ENCODE peak calls at places on chromosomes 6 and 20, in eight cellular contexts. One of them, this sample, is unnamed.

GRCh38 chr6:142187209-142187608 is 40.1 kb downstream of the VTA1 start:
- DNase-seq in A549: peak; percentile 24
- DNase-seq in H1: no peak
- DNase-seq in lower lobe of right lung: no peak
- DNase-seq in ovary: no peak
- DNase-seq in effector memory CD4-positive, alpha-beta T cell: no peak
- DNase-seq in right cardiac atrium: peak; percentile 63
- DNase-seq in mammary epithelial cell: no peak
- DNase-seq in this sample: peak; percentile 56

GRCh38 chr6:148973809-148974208 is 227.0 kb downstream of the UST start:
- DNase-seq in A549: peak; percentile 32
- DNase-seq in H1: no peak
- DNase-seq in lower lobe of right lung: no peak
- DNase-seq in ovary: no peak
- DNase-seq in effector memory CD4-positive, alpha-beta T cell: no peak
- DNase-seq in right cardiac atrium: no peak
- DNase-seq in mammary epithelial cell: no peak
- DNase-seq in this sample: no peak

GRCh38 chr20:38216201-38216600 is 44.3 kb downstream of the KIAA1755 start:
- DNase-seq in A549: no peak
- DNase-seq in H1: no peak
- DNase-seq in lower lobe of right lung: no peak
- DNase-seq in ovary: no peak
- DNase-seq in effector memory CD4-positive, alpha-beta T cell: no peak
- DNase-seq in right cardiac atrium: no peak
- DNase-seq in mammary epithelial cell: no peak
- DNase-seq in this sample: no peak

GRCh38 chr6:158818008-158818579 is 1.1 kb downstream of the EZR start:
- DNase-seq in A549: peak; percentile 76
- DNase-seq in H1: no peak
- DNase-seq in lower lobe of right lung: peak; percentile 91
- DNase-seq in ovary: peak; percentile 81
- DNase-seq in effector memory CD4-positive, alpha-beta T cell: peak; percentile 76
- DNase-seq in right cardiac atrium: peak; percentile 86
- DNase-seq in mammary epithelial cell: peak; percentile 82
- DNase-seq in this sample: peak; percentile 60

GRCh38 chr20:36950432-36951197 is 893 bp downstream of the SAMHD1 start:
- DNase-seq in A549: peak; percentile 16
- DNase-seq in H1: no peak
- DNase-seq in lower lobe of right lung: peak; percentile 61
- DNase-seq in ovary: no peak
- DNase-seq in effector memory CD4-positive, alpha-beta T cell: peak; percentile 42
- DNase-seq in right cardiac atrium: peak; percentile 30
- DNase-seq in mammary epithelial cell: peak; percentile 30
- DNase-seq in this sample: no peak

GRCh38 chr20:39800548-39800947 is 838.4 kb downstream of the DHX35 start:
- DNase-seq in A549: peak; percentile 26
- DNase-seq in H1: no peak
- DNase-seq in lower lobe of right lung: no peak
- DNase-seq in ovary: no peak
- DNase-seq in effector memory CD4-positive, alpha-beta T cell: no peak
- DNase-seq in right cardiac atrium: peak; percentile 53
- DNase-seq in mammary epithelial cell: peak; percentile 80
- DNase-seq in this sample: peak; percentile 93

GRCh38 chr20:48619126-48620101 is 208.4 kb downstream of the PREX1 start:
- DNase-seq in A549: no peak
- DNase-seq in H1: no peak
- DNase-seq in lower lobe of right lung: peak; percentile 46
- DNase-seq in ovary: no peak
- DNase-seq in effector memory CD4-positive, alpha-beta T cell: no peak
- DNase-seq in right cardiac atrium: peak; percentile 35
- DNase-seq in mammary epithelial cell: peak; percentile 2
- DNase-seq in this sample: no peak

GRCh38 chr6:14108571-14109410 is 8.8 kb upstream of the CD83 start:
- DNase-seq in A549: no peak
- DNase-seq in H1: no peak
- DNase-seq in lower lobe of right lung: peak; percentile 87
- DNase-seq in ovary: no peak
- DNase-seq in effector memory CD4-positive, alpha-beta T cell: no peak
- DNase-seq in right cardiac atrium: no peak
- DNase-seq in mammary epithelial cell: peak; percentile 32
- DNase-seq in this sample: no peak

GRCh38 chr6:103215835-103216234 is 1643.9 kb downstream of the HACE1 start:
- DNase-seq in A549: no peak
- DNase-seq in H1: no peak
- DNase-seq in lower lobe of right lung: no peak
- DNase-seq in ovary: no peak
- DNase-seq in effector memory CD4-positive, alpha-beta T cell: no peak
- DNase-seq in right cardiac atrium: no peak
- DNase-seq in mammary epithelial cell: no peak
- DNase-seq in this sample: no peak

GRCh38 chr6:24397631-24398030 is 5.1 kb upstream of the MRS2 start:
- DNase-seq in A549: no peak
- DNase-seq in H1: no peak
- DNase-seq in lower lobe of right lung: no peak
- DNase-seq in ovary: no peak
- DNase-seq in effector memory CD4-positive, alpha-beta T cell: no peak
- DNase-seq in right cardiac atrium: no peak
- DNase-seq in mammary epithelial cell: no peak
- DNase-seq in this sample: no peak

GRCh38 chr6:109224107-109224875 is 129.0 kb downstream of the CEP57L1 start:
- DNase-seq in A549: no peak
- DNase-seq in H1: no peak
- DNase-seq in lower lobe of right lung: no peak
- DNase-seq in ovary: no peak
- DNase-seq in effector memory CD4-positive, alpha-beta T cell: no peak
- DNase-seq in right cardiac atrium: no peak
- DNase-seq in mammary epithelial cell: no peak
- DNase-seq in this sample: no peak

GRCh38 chr20:32359633-32360332 is 1.7 kb downstream of the ASXL1 start:
- DNase-seq in A549: no peak
- DNase-seq in H1: no peak
- DNase-seq in lower lobe of right lung: no peak
- DNase-seq in ovary: no peak
- DNase-seq in effector memory CD4-positive, alpha-beta T cell: no peak
- DNase-seq in right cardiac atrium: no peak
- DNase-seq in mammary epithelial cell: peak; percentile 42
- DNase-seq in this sample: peak; percentile 32

GRCh38 chr6:138680085-138680484 is 93.5 kb upstream of the CCDC28A start:
- DNase-seq in A549: no peak
- DNase-seq in H1: no peak
- DNase-seq in lower lobe of right lung: no peak
- DNase-seq in ovary: no peak
- DNase-seq in effector memory CD4-positive, alpha-beta T cell: no peak
- DNase-seq in right cardiac atrium: no peak
- DNase-seq in mammary epithelial cell: no peak
- DNase-seq in this sample: no peak

GRCh38 chr6:145271086-145271485 is 464.2 kb downstream of the EPM2A start:
- DNase-seq in A549: no peak
- DNase-seq in H1: no peak
- DNase-seq in lower lobe of right lung: no peak
- DNase-seq in ovary: no peak
- DNase-seq in effector memory CD4-positive, alpha-beta T cell: no peak
- DNase-seq in right cardiac atrium: no peak
- DNase-seq in mammary epithelial cell: no peak
- DNase-seq in this sample: no peak

GRCh38 chr20:33918662-33919061 is 75.0 kb upstream of the RALY start:
- DNase-seq in A549: no peak
- DNase-seq in H1: no peak
- DNase-seq in lower lobe of right lung: no peak
- DNase-seq in ovary: no peak
- DNase-seq in effector memory CD4-positive, alpha-beta T cell: no peak
- DNase-seq in right cardiac atrium: no peak
- DNase-seq in mammary epithelial cell: no peak
- DNase-seq in this sample: no peak

GRCh38 chr20:41290804-41291389 is 26.6 kb downstream of the ZHX3 start:
- DNase-seq in A549: no peak
- DNase-seq in H1: no peak
- DNase-seq in lower lobe of right lung: no peak
- DNase-seq in ovary: no peak
- DNase-seq in effector memory CD4-positive, alpha-beta T cell: no peak
- DNase-seq in right cardiac atrium: no peak
- DNase-seq in mammary epithelial cell: no peak
- DNase-seq in this sample: no peak
- H3K4me1 ChIP-seq in A549: no peaks in the 10 kb centered on the region
- H3K4me1 ChIP-seq in H1: no peaks in the 10 kb centered on the region
- H3K4me1 ChIP-seq in lower lobe of right lung: peaks cover 12% of the 10 kb centered on the region
- H3K4me1 ChIP-seq in ovary: peaks cover 3% of the 10 kb centered on the region
- H3K4me1 ChIP-seq in effector memory CD4-positive, alpha-beta T cell: no peaks in the 10 kb centered on the region
- H3K4me1 ChIP-seq in right cardiac atrium: peaks cover 2% of the 10 kb centered on the region
- H3K4me1 ChIP-seq in mammary epithelial cell: peaks cover 4% of the 10 kb centered on the region
- H3K4me1 ChIP-seq in this sample: no peaks in the 10 kb centered on the region

GRCh38 chr20:29408034-29408695 is 1849.3 kb upstream of the DEFB115 start:
- DNase-seq in A549: no peak
- DNase-seq in H1: no peak
- DNase-seq in lower lobe of right lung: no peak
- DNase-seq in ovary: no peak
- DNase-seq in effector memory CD4-positive, alpha-beta T cell: no peak
- DNase-seq in right cardiac atrium: no peak
- DNase-seq in mammary epithelial cell: no peak
- DNase-seq in this sample: no peak

GRCh38 chr20:29409833-29410804 is 1847.3 kb upstream of the DEFB115 start:
- DNase-seq in A549: no peak
- DNase-seq in H1: no peak
- DNase-seq in lower lobe of right lung: no peak
- DNase-seq in ovary: no peak
- DNase-seq in effector memory CD4-positive, alpha-beta T cell: no peak
- DNase-seq in right cardiac atrium: no peak
- DNase-seq in mammary epithelial cell: no peak
- DNase-seq in this sample: no peak

GRCh38 chr20:29410805-29411457 is 1846.5 kb upstream of the DEFB115 start:
- DNase-seq in A549: no peak
- DNase-seq in H1: no peak
- DNase-seq in lower lobe of right lung: no peak
- DNase-seq in ovary: no peak
- DNase-seq in effector memory CD4-positive, alpha-beta T cell: no peak
- DNase-seq in right cardiac atrium: no peak
- DNase-seq in mammary epithelial cell: no peak
- DNase-seq in this sample: no peak
- H3K4me1 ChIP-seq in A549: no peaks in the 10 kb centered on the region
- H3K4me1 ChIP-seq in H1: no peaks in the 10 kb centered on the region
- H3K4me1 ChIP-seq in lower lobe of right lung: no peaks in the 10 kb centered on the region
- H3K4me1 ChIP-seq in ovary: no peaks in the 10 kb centered on the region
- H3K4me1 ChIP-seq in effector memory CD4-positive, alpha-beta T cell: no peaks in the 10 kb centered on the region
- H3K4me1 ChIP-seq in right cardiac atrium: no peaks in the 10 kb centered on the region
- H3K4me1 ChIP-seq in mammary epithelial cell: no peaks in the 10 kb centered on the region
- H3K4me1 ChIP-seq in this sample: no peaks in the 10 kb centered on the region

GRCh38 chr6:133740218-133740617 is 148.7 kb upstream of the TCF21 start:
- DNase-seq in A549: no peak
- DNase-seq in H1: no peak
- DNase-seq in lower lobe of right lung: no peak
- DNase-seq in ovary: no peak
- DNase-seq in effector memory CD4-positive, alpha-beta T cell: no peak
- DNase-seq in right cardiac atrium: no peak
- DNase-seq in mammary epithelial cell: no peak
- DNase-seq in this sample: no peak

GRCh38 chr6:133740784-133741183 is 148.1 kb upstream of the TCF21 start:
- DNase-seq in A549: no peak
- DNase-seq in H1: no peak
- DNase-seq in lower lobe of right lung: no peak
- DNase-seq in ovary: no peak
- DNase-seq in effector memory CD4-positive, alpha-beta T cell: no peak
- DNase-seq in right cardiac atrium: no peak
- DNase-seq in mammary epithelial cell: no peak
- DNase-seq in this sample: no peak

GRCh38 chr6:133746417-133746770 is 142.5 kb upstream of the TCF21 start:
- DNase-seq in A549: no peak
- DNase-seq in H1: no peak
- DNase-seq in lower lobe of right lung: no peak
- DNase-seq in ovary: no peak
- DNase-seq in effector memory CD4-positive, alpha-beta T cell: no peak
- DNase-seq in right cardiac atrium: no peak
- DNase-seq in mammary epithelial cell: no peak
- DNase-seq in this sample: no peak

GRCh38 chr6:133741375-133741861 is 147.5 kb upstream of the TCF21 start:
- DNase-seq in A549: peak; percentile 80
- DNase-seq in H1: no peak
- DNase-seq in lower lobe of right lung: no peak
- DNase-seq in ovary: no peak
- DNase-seq in effector memory CD4-positive, alpha-beta T cell: no peak
- DNase-seq in right cardiac atrium: no peak
- DNase-seq in mammary epithelial cell: no peak
- DNase-seq in this sample: peak; percentile 22

GRCh38 chr6:133743621-133744020 is 145.3 kb upstream of the TCF21 start:
- DNase-seq in A549: no peak
- DNase-seq in H1: no peak
- DNase-seq in lower lobe of right lung: no peak
- DNase-seq in ovary: no peak
- DNase-seq in effector memory CD4-positive, alpha-beta T cell: no peak
- DNase-seq in right cardiac atrium: no peak
- DNase-seq in mammary epithelial cell: no peak
- DNase-seq in this sample: no peak
- H3K4me1 ChIP-seq in A549: peaks cover 61% of the 10 kb centered on the region
- H3K4me1 ChIP-seq in H1: peaks cover 7% of the 10 kb centered on the region
- H3K4me1 ChIP-seq in lower lobe of right lung: no peaks in the 10 kb centered on the region
- H3K4me1 ChIP-seq in ovary: peaks cover 1% of the 10 kb centered on the region
- H3K4me1 ChIP-seq in effector memory CD4-positive, alpha-beta T cell: no peaks in the 10 kb centered on the region
- H3K4me1 ChIP-seq in right cardiac atrium: no peaks in the 10 kb centered on the region
- H3K4me1 ChIP-seq in mammary epithelial cell: peaks cover 4% of the 10 kb centered on the region
- H3K4me1 ChIP-seq in this sample: no peaks in the 10 kb centered on the region

GRCh38 chr6:21750479-21751018 is 157.0 kb downstream of the SOX4 start:
- DNase-seq in A549: no peak
- DNase-seq in H1: no peak
- DNase-seq in lower lobe of right lung: no peak
- DNase-seq in ovary: no peak
- DNase-seq in effector memory CD4-positive, alpha-beta T cell: no peak
- DNase-seq in right cardiac atrium: no peak
- DNase-seq in mammary epithelial cell: no peak
- DNase-seq in this sample: no peak

GRCh38 chr6:21749754-21750153 is 156.2 kb downstream of the SOX4 start:
- DNase-seq in A549: no peak
- DNase-seq in H1: no peak
- DNase-seq in lower lobe of right lung: no peak
- DNase-seq in ovary: no peak
- DNase-seq in effector memory CD4-positive, alpha-beta T cell: no peak
- DNase-seq in right cardiac atrium: no peak
- DNase-seq in mammary epithelial cell: no peak
- DNase-seq in this sample: no peak

GRCh38 chr6:21748343-21749063 is 155.0 kb downstream of the SOX4 start:
- DNase-seq in A549: no peak
- DNase-seq in H1: no peak
- DNase-seq in lower lobe of right lung: no peak
- DNase-seq in ovary: no peak
- DNase-seq in effector memory CD4-positive, alpha-beta T cell: no peak
- DNase-seq in right cardiac atrium: no peak
- DNase-seq in mammary epithelial cell: peak; percentile 48
- DNase-seq in this sample: peak; percentile 78

GRCh38 chr6:21745543-21746337 is 152.2 kb downstream of the SOX4 start:
- DNase-seq in A549: no peak
- DNase-seq in H1: no peak
- DNase-seq in lower lobe of right lung: no peak
- DNase-seq in ovary: no peak
- DNase-seq in effector memory CD4-positive, alpha-beta T cell: no peak
- DNase-seq in right cardiac atrium: no peak
- DNase-seq in mammary epithelial cell: no peak
- DNase-seq in this sample: no peak

DNA sequence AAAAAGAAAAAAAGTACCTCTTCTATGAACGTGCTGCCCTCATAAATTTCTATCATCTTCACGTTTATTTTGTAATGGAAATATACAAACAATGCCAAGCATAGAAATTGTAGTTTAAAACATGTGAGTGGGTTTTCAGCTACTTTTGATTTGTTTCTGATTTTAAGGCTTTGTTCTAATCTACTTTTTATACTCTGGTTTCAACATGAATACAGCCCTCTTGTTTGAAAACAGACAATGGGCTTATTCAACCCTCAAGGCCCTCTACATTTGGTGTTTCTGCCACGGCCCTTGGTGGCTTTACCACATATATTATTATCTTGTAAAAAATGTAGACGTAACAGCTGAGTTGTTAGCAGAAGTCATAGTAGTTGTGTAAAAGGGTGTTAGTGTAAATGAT is 153.9 kb downstream of the SOX4 start:
- DNase-seq in A549: no peak
- DNase-seq in H1: no peak
- DNase-seq in lower lobe of right lung: no peak
- DNase-seq in ovary: no peak
- DNase-seq in effector memory CD4-positive, alpha-beta T cell: no peak
- DNase-seq in right cardiac atrium: no peak
- DNase-seq in mammary epithelial cell: no peak
- DNase-seq in this sample: no peak
- H3K4me1 ChIP-seq in A549: peaks cover 37% of the 10 kb centered on the region
- H3K4me1 ChIP-seq in H1: peaks cover 11% of the 10 kb centered on the region
- H3K4me1 ChIP-seq in lower lobe of right lung: peaks cover 6% of the 10 kb centered on the region
- H3K4me1 ChIP-seq in ovary: peaks cover 1% of the 10 kb centered on the region
- H3K4me1 ChIP-seq in effector memory CD4-positive, alpha-beta T cell: no peaks in the 10 kb centered on the region
- H3K4me1 ChIP-seq in right cardiac atrium: no peaks in the 10 kb centered on the region
- H3K4me1 ChIP-seq in mammary epithelial cell: peaks cover 29% of the 10 kb centered on the region
- H3K4me1 ChIP-seq in this sample: peaks cover 28% of the 10 kb centered on the region